ENCODE peak calls at places on chromosomes 13 and 19, in ten cellular contexts. L is pancreas; Q is EH; E is stimulated activated CD8-positive, alpha-beta memory T cell treated with anti-CD3 and anti-CD28 coated beads, Interleukin-15, amount 100 ng/mL, for 1 hour; U is activated CD4-positive, alpha-beta T cell treated with anti-CD3 and anti-CD28 coated beads, Interleukin-2, amount 50 U/mL, for 1 hour; A is AG08396; G is BE2C; R is HCEC 1CT; K is effector memory CD4-positive, alpha-beta T cell; B is stimulated activated naive CD4-positive, alpha-beta T cell treated with Interleukin-2 at 50 U/mL for 16 hours. J is an unnamed sample.
A peak's percentile ranks its signal among the peaks of the same experiment; 100 is the strongest.

GRCh38 chr13:50226515-50227147 is 211.4 kb downstream of the KCNRG start:
- DNase-seq in Q (no peak), U (no peak), G (no peak), B (no peak), K (no peak), A (no peak), R (no peak), E (no peak), L (no peak), J (no peak)

GRCh38 chr19:55579766-55580621 is 654 bp downstream of the ZNF579 start:
- DNase-seq in Q (peak; percentile 60), E (no peak), B (no peak), A (peak; percentile 53), G (no peak), L (no peak), K (no peak), U (no peak), R (no peak), J (no peak)

GRCh38 chr19:21482863-21483276 is 22.5 kb upstream of the ZNF429 start:
- DNase-seq in K (peak; percentile 39), U (peak; percentile 63), Q (peak; percentile 75), B (peak; percentile 38), A (peak; percentile 32), R (no peak), L (peak; percentile 42), E (peak; percentile 35), G (peak; percentile 67), J (peak; percentile 58)

GRCh38 chr13:31201341-31202024 is 1.7 kb downstream of the B3GLCT start:
- DNase-seq in Q (peak; percentile 64), A (peak; percentile 52), B (no peak), E (no peak), K (no peak), G (peak; percentile 47), R (peak; percentile 48), L (peak; percentile 11), U (no peak), J (no peak)

GRCh38 chr13:52141299-52141698 is 12.4 kb upstream of the NEK5 start:
- DNase-seq in Q (no peak), L (no peak), K (no peak), G (no peak), B (no peak), U (no peak), R (no peak), A (no peak), E (no peak), J (no peak)

GRCh38 chr19:47714339-47714738 is 1.1 kb downstream of the EHD2 start:
- DNase-seq in K (no peak), U (no peak), E (no peak), B (no peak), L (no peak), G (no peak), Q (no peak), R (no peak), A (no peak), J (no peak)

GRCh38 chr19:2607712-2608601 is 94.5 kb downstream of the GNG7 start:
- DNase-seq in A (no peak), G (peak; percentile 45), U (peak; percentile 72), Q (no peak), L (no peak), B (peak; percentile 94), E (peak; percentile 42), K (peak; percentile 79), R (no peak), J (no peak)

GRCh38 chr13:40814803-40815202 is 25.4 kb downstream of the SLC25A15 start:
- DNase-seq in A (no peak), R (no peak), L (no peak), B (no peak), E (no peak), Q (peak; percentile 31), K (no peak), U (no peak), G (no peak), J (no peak)

GRCh38 chr13:75902166-75903104 is 266.3 kb downstream of the LMO7 start:
- DNase-seq in U (no peak), B (no peak), R (no peak), E (no peak), L (no peak), K (no peak), Q (no peak), A (no peak), G (no peak), J (peak; percentile 40)

GRCh38 chr19:46617566-46618079 is 7.3 kb downstream of the PTGIR start:
- DNase-seq in G (no peak), L (no peak), B (no peak), A (no peak), Q (no peak), R (no peak), E (no peak), U (no peak), K (no peak), J (no peak)

GRCh38 chr19:11160119-11160768 is 4.7 kb upstream of the SPC24 start:
- DNase-seq in R (no peak), L (no peak), U (no peak), K (no peak), B (no peak), Q (peak; percentile 21), E (no peak), G (no peak), A (no peak), J (no peak)

J was measured in NCI-H1092 treated with DMSO at 0.1 percent for 48 hours.